ENCODE peak calls at places on chromosomes 13 and 19, in nine cellular contexts. One of them, this sample, is unnamed.

GRCh38 chr13:100212904-100213538 is 124.1 kb downstream of the PCCA start:
- DNase-seq in HuH-7: no peak
- DNase-seq in T-helper 2 cell: no peak
- DNase-seq in uterus: no peak
- DNase-seq in bronchial epithelial cell: no peak
- DNase-seq in tibial nerve: no peak
- DNase-seq in keratinocyte: no peak
- DNase-seq in thoracic aorta: no peak
- DNase-seq in transverse colon: no peak
- DNase-seq in this sample: no peak

GRCh38 chr13:101949681-101950080 is 452.2 kb downstream of the FGF14 start:
- DNase-seq in uterus: no peak
- DNase-seq in keratinocyte: no peak
- DNase-seq in bronchial epithelial cell: no peak
- DNase-seq in HuH-7: no peak
- DNase-seq in T-helper 2 cell: no peak
- DNase-seq in transverse colon: no peak
- DNase-seq in thoracic aorta: no peak
- DNase-seq in tibial nerve: no peak
- DNase-seq in this sample: no peak

GRCh38 chr19:57231686-57232085 is 863 bp downstream of the AURKC start:
- DNase-seq in HuH-7: no peak
- DNase-seq in uterus: no peak
- DNase-seq in bronchial epithelial cell: no peak
- DNase-seq in T-helper 2 cell: no peak
- DNase-seq in transverse colon: no peak
- DNase-seq in keratinocyte: no peak
- DNase-seq in tibial nerve: no peak
- DNase-seq in thoracic aorta: no peak
- DNase-seq in this sample: no peak

GRCh38 chr13:44470623-44471562 is 97.3 kb downstream of the SERP2 start:
- DNase-seq in tibial nerve: no peak
- DNase-seq in T-helper 2 cell: no peak
- DNase-seq in keratinocyte: no peak
- DNase-seq in HuH-7: no peak
- DNase-seq in transverse colon: no peak
- DNase-seq in uterus: no peak
- DNase-seq in thoracic aorta: no peak
- DNase-seq in bronchial epithelial cell: peak
- DNase-seq in this sample: no peak

GRCh38 chr19:4115050-4115817 is 8.7 kb downstream of the MAP2K2 start:
- DNase-seq in uterus: no peak
- DNase-seq in bronchial epithelial cell: no peak
- DNase-seq in thoracic aorta: no peak
- DNase-seq in tibial nerve: no peak
- DNase-seq in HuH-7: no peak
- DNase-seq in transverse colon: peak
- DNase-seq in T-helper 2 cell: no peak
- DNase-seq in keratinocyte: no peak
- DNase-seq in this sample: no peak

GRCh38 chr19:49882643-49883042 is 5.1 kb downstream of the TBC1D17 start:
- DNase-seq in tibial nerve: no peak
- DNase-seq in HuH-7: no peak
- DNase-seq in bronchial epithelial cell: no peak
- DNase-seq in uterus: peak
- DNase-seq in transverse colon: no peak
- DNase-seq in thoracic aorta: no peak
- DNase-seq in keratinocyte: no peak
- DNase-seq in T-helper 2 cell: no peak
- DNase-seq in this sample: no peak

GRCh38 chr13:30307194-30307965 is at the start of gene KATNAL1:
- DNase-seq in thoracic aorta: peak
- DNase-seq in tibial nerve: peak
- DNase-seq in T-helper 2 cell: peak
- DNase-seq in bronchial epithelial cell: peak
- DNase-seq in uterus: peak
- DNase-seq in HuH-7: peak
- DNase-seq in keratinocyte: no peak
- DNase-seq in transverse colon: peak
- DNase-seq in this sample: no peak

GRCh38 chr13:75222031-75222430 is 259.9 kb downstream of the TBC1D4 start:
- DNase-seq in bronchial epithelial cell: peak
- DNase-seq in keratinocyte: no peak
- DNase-seq in HuH-7: no peak
- DNase-seq in transverse colon: no peak
- DNase-seq in uterus: no peak
- DNase-seq in tibial nerve: no peak
- DNase-seq in T-helper 2 cell: no peak
- DNase-seq in thoracic aorta: no peak
- DNase-seq in this sample: peak

GRCh38 chr13:41060723-41061074 is 610 bp upstream of the WBP4 start:
- DNase-seq in keratinocyte: no peak
- DNase-seq in tibial nerve: peak
- DNase-seq in T-helper 2 cell: peak
- DNase-seq in transverse colon: peak
- DNase-seq in bronchial epithelial cell: peak
- DNase-seq in uterus: peak
- DNase-seq in HuH-7: no peak
- DNase-seq in thoracic aorta: peak
- DNase-seq in this sample: peak

GRCh38 chr19:12596927-12597548 is 13.6 kb downstream of the ZNF490 start:
- DNase-seq in keratinocyte: no peak
- DNase-seq in thoracic aorta: no peak
- DNase-seq in bronchial epithelial cell: no peak
- DNase-seq in T-helper 2 cell: no peak
- DNase-seq in uterus: no peak
- DNase-seq in transverse colon: no peak
- DNase-seq in HuH-7: peak
- DNase-seq in tibial nerve: no peak
- DNase-seq in this sample: no peak

GRCh38 chr19:47418595-47419036 is 711 bp downstream of the MEIS3 start:
- DNase-seq in uterus: no peak
- DNase-seq in HuH-7: no peak
- DNase-seq in transverse colon: no peak
- DNase-seq in tibial nerve: no peak
- DNase-seq in keratinocyte: no peak
- DNase-seq in T-helper 2 cell: no peak
- DNase-seq in bronchial epithelial cell: no peak
- DNase-seq in thoracic aorta: no peak
- DNase-seq in this sample: no peak

GRCh38 chr13:94192576-94192975 is 286.9 kb downstream of the DCT start:
- DNase-seq in HuH-7: no peak
- DNase-seq in tibial nerve: no peak
- DNase-seq in T-helper 2 cell: no peak
- DNase-seq in bronchial epithelial cell: peak
- DNase-seq in thoracic aorta: no peak
- DNase-seq in transverse colon: peak
- DNase-seq in keratinocyte: no peak
- DNase-seq in uterus: no peak
- DNase-seq in this sample: peak

GRCh38 chr19:10068205-10068604 is 17.9 kb upstream of the SHFL start:
- DNase-seq in transverse colon: no peak
- DNase-seq in HuH-7: no peak
- DNase-seq in uterus: no peak
- DNase-seq in T-helper 2 cell: no peak
- DNase-seq in keratinocyte: no peak
- DNase-seq in bronchial epithelial cell: no peak
- DNase-seq in tibial nerve: no peak
- DNase-seq in thoracic aorta: no peak
- DNase-seq in this sample: peak

GRCh38 chr19:50269653-50270052 is 59.5 kb downstream of the KCNC3 start:
- DNase-seq in transverse colon: no peak
- DNase-seq in keratinocyte: no peak
- DNase-seq in tibial nerve: no peak
- DNase-seq in bronchial epithelial cell: no peak
- DNase-seq in uterus: no peak
- DNase-seq in thoracic aorta: no peak
- DNase-seq in T-helper 2 cell: no peak
- DNase-seq in HuH-7: no peak
- DNase-seq in this sample: no peak

GRCh38 chr19:11480927-11481776 is at the start of gene ELAVL3:
- DNase-seq in uterus: no peak
- DNase-seq in HuH-7: no peak
- DNase-seq in T-helper 2 cell: no peak
- DNase-seq in thoracic aorta: no peak
- DNase-seq in tibial nerve: no peak
- DNase-seq in keratinocyte: no peak
- DNase-seq in bronchial epithelial cell: no peak
- DNase-seq in transverse colon: no peak
- DNase-seq in this sample: no peak

GRCh38 chr19:51365211-51366049 is 758 bp downstream of the ETFB start:
- DNase-seq in HuH-7: no peak
- DNase-seq in keratinocyte: no peak
- DNase-seq in tibial nerve: no peak
- DNase-seq in T-helper 2 cell: no peak
- DNase-seq in transverse colon: peak
- DNase-seq in uterus: peak
- DNase-seq in bronchial epithelial cell: peak
- DNase-seq in thoracic aorta: no peak
- DNase-seq in this sample: peak

GRCh38 chr13:97538193-97538592 is 104.2 kb downstream of the RAP2A start:
- DNase-seq in keratinocyte: no peak
- DNase-seq in bronchial epithelial cell: no peak
- DNase-seq in thoracic aorta: no peak
- DNase-seq in transverse colon: no peak
- DNase-seq in HuH-7: no peak
- DNase-seq in tibial nerve: no peak
- DNase-seq in uterus: no peak
- DNase-seq in T-helper 2 cell: no peak
- DNase-seq in this sample: no peak

GRCh38 chr13:34159946-34160345 is 342.0 kb downstream of the RFC3 start:
- DNase-seq in bronchial epithelial cell: no peak
- DNase-seq in thoracic aorta: no peak
- DNase-seq in transverse colon: no peak
- DNase-seq in tibial nerve: no peak
- DNase-seq in uterus: no peak
- DNase-seq in HuH-7: no peak
- DNase-seq in T-helper 2 cell: no peak
- DNase-seq in keratinocyte: no peak
- DNase-seq in this sample: no peak

GRCh38 chr13:36282818-36283432 is 14.7 kb downstream of the CCDC169 start:
- DNase-seq in uterus: no peak
- DNase-seq in transverse colon: no peak
- DNase-seq in tibial nerve: no peak
- DNase-seq in T-helper 2 cell: no peak
- DNase-seq in bronchial epithelial cell: peak
- DNase-seq in thoracic aorta: no peak
- DNase-seq in HuH-7: peak
- DNase-seq in keratinocyte: peak
- DNase-seq in this sample: peak

GRCh38 chr13:28429685-28430290 is 65.1 kb downstream of the FLT1 start:
- DNase-seq in T-helper 2 cell: no peak
- DNase-seq in thoracic aorta: no peak
- DNase-seq in keratinocyte: no peak
- DNase-seq in transverse colon: peak
- DNase-seq in tibial nerve: no peak
- DNase-seq in HuH-7: no peak
- DNase-seq in uterus: no peak
- DNase-seq in bronchial epithelial cell: no peak
- DNase-seq in this sample: no peak

GRCh38 chr13:100138859-100139491 is 50.1 kb downstream of the PCCA start:
- DNase-seq in bronchial epithelial cell: no peak
- DNase-seq in tibial nerve: no peak
- DNase-seq in thoracic aorta: no peak
- DNase-seq in keratinocyte: no peak
- DNase-seq in transverse colon: no peak
- DNase-seq in T-helper 2 cell: no peak
- DNase-seq in uterus: no peak
- DNase-seq in HuH-7: no peak
- DNase-seq in this sample: peak

GRCh38 chr13:113880651-113881611 is 17.1 kb upstream of the GAS6 start:
- DNase-seq in T-helper 2 cell: no peak
- DNase-seq in uterus: no peak
- DNase-seq in thoracic aorta: no peak
- DNase-seq in bronchial epithelial cell: peak
- DNase-seq in keratinocyte: no peak
- DNase-seq in HuH-7: no peak
- DNase-seq in transverse colon: no peak
- DNase-seq in tibial nerve: no peak
- DNase-seq in this sample: peak

GRCh38 chr13:57653229-57653994 is 21.9 kb downstream of the PCDH17 start:
- DNase-seq in uterus: no peak
- DNase-seq in bronchial epithelial cell: no peak
- DNase-seq in HuH-7: no peak
- DNase-seq in tibial nerve: no peak
- DNase-seq in transverse colon: no peak
- DNase-seq in thoracic aorta: no peak
- DNase-seq in T-helper 2 cell: no peak
- DNase-seq in keratinocyte: no peak
- DNase-seq in this sample: no peak

GRCh38 chr13:42041017-42041683 is 7.3 kb upstream of the DGKH start:
- DNase-seq in transverse colon: peak
- DNase-seq in uterus: peak
- DNase-seq in keratinocyte: no peak
- DNase-seq in HuH-7: peak
- DNase-seq in T-helper 2 cell: no peak
- DNase-seq in thoracic aorta: no peak
- DNase-seq in bronchial epithelial cell: peak
- DNase-seq in tibial nerve: no peak
- DNase-seq in this sample: peak

GRCh38 chr13:108342369-108343289 is 73.1 kb downstream of the TNFSF13B start:
- DNase-seq in thoracic aorta: no peak
- DNase-seq in tibial nerve: no peak
- DNase-seq in transverse colon: no peak
- DNase-seq in T-helper 2 cell: no peak
- DNase-seq in uterus: no peak
- DNase-seq in keratinocyte: no peak
- DNase-seq in bronchial epithelial cell: peak
- DNase-seq in HuH-7: no peak
- DNase-seq in this sample: peak

GRCh38 chr13:71285700-71286099 is 581.3 kb downstream of the DACH1 start:
- DNase-seq in HuH-7: no peak
- DNase-seq in thoracic aorta: no peak
- DNase-seq in uterus: no peak
- DNase-seq in tibial nerve: no peak
- DNase-seq in keratinocyte: no peak
- DNase-seq in bronchial epithelial cell: no peak
- DNase-seq in transverse colon: no peak
- DNase-seq in T-helper 2 cell: no peak
- DNase-seq in this sample: no peak

GRCh38 chr13:42478531-42479156 is 95.3 kb upstream of the TNFSF11 start:
- DNase-seq in tibial nerve: no peak
- DNase-seq in thoracic aorta: no peak
- DNase-seq in transverse colon: no peak
- DNase-seq in uterus: no peak
- DNase-seq in keratinocyte: no peak
- DNase-seq in HuH-7: no peak
- DNase-seq in bronchial epithelial cell: peak
- DNase-seq in T-helper 2 cell: no peak
- DNase-seq in this sample: peak

GRCh38 chr13:98222081-98222554 is 45.0 kb upstream of the RNF113B start:
- DNase-seq in keratinocyte: no peak
- DNase-seq in thoracic aorta: no peak
- DNase-seq in tibial nerve: no peak
- DNase-seq in bronchial epithelial cell: peak
- DNase-seq in HuH-7: no peak
- DNase-seq in uterus: no peak
- DNase-seq in T-helper 2 cell: no peak
- DNase-seq in transverse colon: peak
- DNase-seq in this sample: no peak

GRCh38 chr19:41299755-41300089 is 10.2 kb upstream of the CCDC97 start:
- DNase-seq in bronchial epithelial cell: no peak
- DNase-seq in thoracic aorta: no peak
- DNase-seq in keratinocyte: no peak
- DNase-seq in HuH-7: no peak
- DNase-seq in tibial nerve: peak
- DNase-seq in uterus: peak
- DNase-seq in T-helper 2 cell: no peak
- DNase-seq in transverse colon: peak
- DNase-seq in this sample: no peak

GRCh38 chr13:49319555-49320350 is 72.0 kb downstream of the CDADC1 start:
- DNase-seq in T-helper 2 cell: no peak
- DNase-seq in thoracic aorta: no peak
- DNase-seq in HuH-7: no peak
- DNase-seq in keratinocyte: no peak
- DNase-seq in uterus: no peak
- DNase-seq in transverse colon: no peak
- DNase-seq in tibial nerve: no peak
- DNase-seq in bronchial epithelial cell: no peak
- DNase-seq in this sample: no peak

GRCh38 chr19:5545051-5545450 is 22.7 kb downstream of the TINCR start:
- DNase-seq in bronchial epithelial cell: no peak
- DNase-seq in T-helper 2 cell: no peak
- DNase-seq in HuH-7: no peak
- DNase-seq in keratinocyte: no peak
- DNase-seq in transverse colon: no peak
- DNase-seq in tibial nerve: no peak
- DNase-seq in thoracic aorta: no peak
- DNase-seq in uterus: no peak
- DNase-seq in this sample: no peak